ENCODE peak calls at places on chromosomes 4 and X, in six cellular contexts. One of them, this sample, is unnamed.

GRCh38 chrX:97117572-97117971 is 233.9 kb downstream of the RPA4 start:
- DNase-seq in activated CD4-positive, alpha-beta memory T cell treated with anti-CD3 and anti-CD28 coated beads, Interleukin-2, amount 10 ng/mL, durations not matched to agents 7 days and 5 days: no peak
- DNase-seq in Calu3: no peak
- DNase-seq in cardiac muscle cell: no peak
- DNase-seq in central memory CD4-positive, alpha-beta T cell: no peak
- DNase-seq in psoas muscle: no peak
- DNase-seq in this sample: no peak

GRCh38 chrX:68498044-68498507 is 775 bp upstream of the YIPF6 start:
- DNase-seq in activated CD4-positive, alpha-beta memory T cell treated with anti-CD3 and anti-CD28 coated beads, Interleukin-2, amount 10 ng/mL, durations not matched to agents 7 days and 5 days: no peak
- DNase-seq in Calu3: no peak
- DNase-seq in cardiac muscle cell: no peak
- DNase-seq in central memory CD4-positive, alpha-beta T cell: no peak
- DNase-seq in psoas muscle: no peak
- DNase-seq in this sample: peak; percentile 0

GRCh38 chr4:176256921-176257320 is 12.1 kb downstream of the ASB5 start:
- DNase-seq in activated CD4-positive, alpha-beta memory T cell treated with anti-CD3 and anti-CD28 coated beads, Interleukin-2, amount 10 ng/mL, durations not matched to agents 7 days and 5 days: no peak
- DNase-seq in Calu3: no peak
- DNase-seq in cardiac muscle cell: no peak
- DNase-seq in central memory CD4-positive, alpha-beta T cell: no peak
- DNase-seq in psoas muscle: no peak
- DNase-seq in this sample: no peak

GRCh38 chrX:67787196-67787595 is 243.4 kb downstream of the AR start:
- DNase-seq in activated CD4-positive, alpha-beta memory T cell treated with anti-CD3 and anti-CD28 coated beads, Interleukin-2, amount 10 ng/mL, durations not matched to agents 7 days and 5 days: no peak
- DNase-seq in Calu3: no peak
- DNase-seq in cardiac muscle cell: no peak
- DNase-seq in central memory CD4-positive, alpha-beta T cell: no peak
- DNase-seq in psoas muscle: no peak
- DNase-seq in this sample: no peak

GRCh38 chr4:24794111-24794860 is 1.1 kb upstream of the SOD3 start:
- DNase-seq in activated CD4-positive, alpha-beta memory T cell treated with anti-CD3 and anti-CD28 coated beads, Interleukin-2, amount 10 ng/mL, durations not matched to agents 7 days and 5 days: no peak
- DNase-seq in Calu3: no peak
- DNase-seq in cardiac muscle cell: peak; percentile 64
- DNase-seq in central memory CD4-positive, alpha-beta T cell: no peak
- DNase-seq in psoas muscle: peak; percentile 60
- DNase-seq in this sample: no peak

GRCh38 chr4:88054909-88055308 is 47.5 kb downstream of the PKD2 start:
- DNase-seq in activated CD4-positive, alpha-beta memory T cell treated with anti-CD3 and anti-CD28 coated beads, Interleukin-2, amount 10 ng/mL, durations not matched to agents 7 days and 5 days: no peak
- DNase-seq in Calu3: peak; percentile 10
- DNase-seq in cardiac muscle cell: peak; percentile 59
- DNase-seq in central memory CD4-positive, alpha-beta T cell: no peak
- DNase-seq in psoas muscle: no peak
- DNase-seq in this sample: peak; percentile 30

GRCh38 chr4:26426892-26427291 is 63.4 kb downstream of the CCKAR start:
- DNase-seq in activated CD4-positive, alpha-beta memory T cell treated with anti-CD3 and anti-CD28 coated beads, Interleukin-2, amount 10 ng/mL, durations not matched to agents 7 days and 5 days: no peak
- DNase-seq in Calu3: no peak
- DNase-seq in cardiac muscle cell: no peak
- DNase-seq in central memory CD4-positive, alpha-beta T cell: no peak
- DNase-seq in psoas muscle: no peak
- DNase-seq in this sample: no peak

GRCh38 chr4:72846280-72847111 is 223.0 kb downstream of the COX18 start:
- DNase-seq in activated CD4-positive, alpha-beta memory T cell treated with anti-CD3 and anti-CD28 coated beads, Interleukin-2, amount 10 ng/mL, durations not matched to agents 7 days and 5 days: no peak
- DNase-seq in Calu3: peak; percentile 71
- DNase-seq in cardiac muscle cell: peak; percentile 35
- DNase-seq in central memory CD4-positive, alpha-beta T cell: no peak
- DNase-seq in psoas muscle: no peak
- DNase-seq in this sample: peak; percentile 42

GRCh38 chrX:68692651-68693050 is 45.2 kb downstream of the STARD8 start:
- DNase-seq in activated CD4-positive, alpha-beta memory T cell treated with anti-CD3 and anti-CD28 coated beads, Interleukin-2, amount 10 ng/mL, durations not matched to agents 7 days and 5 days: no peak
- DNase-seq in Calu3: no peak
- DNase-seq in cardiac muscle cell: no peak
- DNase-seq in central memory CD4-positive, alpha-beta T cell: no peak
- DNase-seq in psoas muscle: no peak
- DNase-seq in this sample: no peak

GRCh38 chr4:6231663-6232165 is 31.4 kb upstream of the JAKMIP1 start:
- DNase-seq in activated CD4-positive, alpha-beta memory T cell treated with anti-CD3 and anti-CD28 coated beads, Interleukin-2, amount 10 ng/mL, durations not matched to agents 7 days and 5 days: no peak
- DNase-seq in Calu3: no peak
- DNase-seq in cardiac muscle cell: no peak
- DNase-seq in central memory CD4-positive, alpha-beta T cell: no peak
- DNase-seq in psoas muscle: no peak
- DNase-seq in this sample: no peak

GRCh38 chr4:1375761-1376322 is 28.8 kb downstream of the UVSSA start:
- DNase-seq in activated CD4-positive, alpha-beta memory T cell treated with anti-CD3 and anti-CD28 coated beads, Interleukin-2, amount 10 ng/mL, durations not matched to agents 7 days and 5 days: no peak
- DNase-seq in Calu3: no peak
- DNase-seq in cardiac muscle cell: no peak
- DNase-seq in central memory CD4-positive, alpha-beta T cell: no peak
- DNase-seq in psoas muscle: no peak
- DNase-seq in this sample: no peak

GRCh38 chr4:860561-860960 is 34.6 kb upstream of the CPLX1 start:
- DNase-seq in activated CD4-positive, alpha-beta memory T cell treated with anti-CD3 and anti-CD28 coated beads, Interleukin-2, amount 10 ng/mL, durations not matched to agents 7 days and 5 days: no peak
- DNase-seq in Calu3: no peak
- DNase-seq in cardiac muscle cell: no peak
- DNase-seq in central memory CD4-positive, alpha-beta T cell: no peak
- DNase-seq in psoas muscle: peak; percentile 17
- DNase-seq in this sample: no peak

GRCh38 chrX:123324628-123325027 is 140.6 kb downstream of the GRIA3 start:
- DNase-seq in activated CD4-positive, alpha-beta memory T cell treated with anti-CD3 and anti-CD28 coated beads, Interleukin-2, amount 10 ng/mL, durations not matched to agents 7 days and 5 days: no peak
- DNase-seq in Calu3: no peak
- DNase-seq in cardiac muscle cell: no peak
- DNase-seq in central memory CD4-positive, alpha-beta T cell: no peak
- DNase-seq in psoas muscle: no peak
- DNase-seq in this sample: no peak

GRCh38 chr4:104728380-104729122 is 233.9 kb upstream of the CXXC4 start:
- DNase-seq in activated CD4-positive, alpha-beta memory T cell treated with anti-CD3 and anti-CD28 coated beads, Interleukin-2, amount 10 ng/mL, durations not matched to agents 7 days and 5 days: no peak
- DNase-seq in Calu3: peak; percentile 35
- DNase-seq in cardiac muscle cell: peak; percentile 63
- DNase-seq in central memory CD4-positive, alpha-beta T cell: no peak
- DNase-seq in psoas muscle: no peak
- DNase-seq in this sample: peak; percentile 69